ENCODE peak calls at places on chromosomes 12 and 14, in four cellular contexts. M, D, U and J are unnamed samples. For H3K4me1, the result is how much of the 10 kb centered on the place peaks cover.

GRCh38 chr14:80933282-80933681 is 8.3 kb downstream of the CEP128 start:
- DNase-seq in U (no peak), M (no peak), D (no peak), J (no peak)

GRCh38 chr14:35158951-35159653 is 36.8 kb downstream of the PRORP start:
- DNase-seq in U (no peak), D (no peak), M (no peak), J (no peak)

GRCh38 chr14:91482278-91483023 is 27.7 kb downstream of the PPP4R3A start:
- DNase-seq in D (no peak), U (no peak), M (no peak), J (no peak)

GRCh38 chr12:6532051-6532926 is 2.0 kb upstream of the GAPDH start:
- DNase-seq in D (no peak), U (peak), M (peak), J (peak)

GRCh38 chr14:104956290-104956890 is 21.8 kb downstream of the AHNAK2 start:
- DNase-seq in M (no peak), U (no peak), D (no peak), J (no peak)

GRCh38 chr12:62075860-62076259 is 184.3 kb upstream of the USP15 start:
- DNase-seq in D (no peak), M (no peak), U (no peak), J (no peak)

GRCh38 chr14:70665448-70666363 is 24.0 kb downstream of the TTC9 start:
- DNase-seq in M (no peak), U (peak), D (no peak), J (no peak)

GRCh38 chr14:26549571-26549970 is 48.3 kb downstream of the NOVA1 start:
- DNase-seq in D (no peak), U (no peak), M (peak), J (no peak)

GRCh38 chr12:30286345-30286926 is 409.2 kb downstream of the IPO8 start:
- DNase-seq in M (peak), D (no peak), U (peak), J (no peak)

GRCh38 chr14:57060276-57060956 is 208.3 kb downstream of the EXOC5 start:
- DNase-seq in M (peak), U (no peak), D (no peak), J (no peak)

GRCh38 chr14:100067971-100068959 is 3.0 kb downstream of the EVL start:
- DNase-seq in M (no peak), U (no peak), D (no peak), J (peak)

GRCh38 chr14:85416771-85417170 is 113.2 kb upstream of the FLRT2 start:
- DNase-seq in D (no peak), M (no peak), U (no peak), J (no peak)

GRCh38 chr14:35342160-35343010 is 50.2 kb downstream of the PSMA6 start:
- DNase-seq in U (no peak), D (peak), M (peak), J (no peak)

GRCh38 chr14:72521968-72522741 is 371.7 kb downstream of the DPF3 start:
- DNase-seq in U (peak), M (no peak), D (no peak), J (no peak)

GRCh38 chr14:104973215-104974145 is 4.7 kb downstream of the AHNAK2 start:
- DNase-seq in U (no peak), D (peak), M (no peak), J (no peak)

GRCh38 chr12:122659579-122659978 is 43.6 kb downstream of the HCAR2 start:
- DNase-seq in M (no peak), U (no peak), D (no peak), J (no peak)

GRCh38 chr12:88181881-88182280 is 39.8 kb downstream of the TMTC3 start:
- DNase-seq in M (no peak), U (no peak), D (no peak), J (no peak)

GRCh38 chr12:25553083-25553482 is at the start of gene LMNTD1:
- DNase-seq in M (no peak), U (no peak), D (no peak), J (no peak)

GRCh38 chr12:123767613-123768012 is 5.5 kb downstream of the DNAH10 start:
- DNase-seq in U (no peak), D (no peak), M (no peak), J (no peak)

GRCh38 chr14:20680363-20680762 is 4.0 kb upstream of the RNASE4 start:
- DNase-seq in U (peak), D (no peak), M (no peak), J (no peak)

GRCh38 chr12:33942172-33942571 is 80.1 kb upstream of the ALG10 start:
- DNase-seq in U (no peak), M (no peak), D (no peak), J (no peak)

GRCh38 chr14:100303179-100303578 is 3.1 kb downstream of the SLC25A29 start:
- DNase-seq in M (peak), D (no peak), U (peak), J (no peak)

GRCh38 chr12:127964717-127965116 is 302.3 kb upstream of the TMEM132C start:
- DNase-seq in U (peak), D (no peak), M (no peak), J (no peak)

GRCh38 chr14:29271669-29272068 is 505.1 kb downstream of the FOXG1 start:
- DNase-seq in U (no peak), D (no peak), M (no peak), J (no peak)

GRCh38 chr14:104091927-104092771 is 6.6 kb downstream of the ASPG start:
- DNase-seq in M (no peak), D (peak), U (no peak), J (no peak)

GRCh38 chr14:35088514-35088913 is 33.3 kb downstream of the PPP2R3C start:
- DNase-seq in M (no peak), U (no peak), D (no peak), J (no peak)

GRCh38 chr12:2382391-2383155 is 329.8 kb downstream of the CACNA1C start:
- DNase-seq in M (no peak), D (no peak), U (peak), J (no peak)

GRCh38 chr12:100826323-100826722 is 31.7 kb downstream of the ANO4 start:
- DNase-seq in D (no peak), M (peak), U (peak), J (peak)

GRCh38 chr12:42326466-42327226 is 679 bp downstream of the PPHLN1 start:
- DNase-seq in M (peak), D (no peak), U (peak), J (peak)

GRCh38 chr12:100564090-100564489 is 9.4 kb upstream of the GAS2L3 start:
- DNase-seq in M (no peak), D (no peak), U (no peak), J (no peak)

GRCh38 chr14:75970989-75971388 is 10.8 kb downstream of the TGFB3 start:
- DNase-seq in M (no peak), D (no peak), U (no peak), J (no peak)

GRCh38 chr14:31083781-31084180 is 57.6 kb upstream of the STRN3 start:
- DNase-seq in M (no peak), U (peak), D (no peak), J (no peak)

GRCh38 chr12:132487311-132487741 is 2.6 kb upstream of the FBRSL1 start:
- DNase-seq in U (no peak), M (no peak), D (peak), J (no peak)
- H3K27ac ChIP-seq in U (no peak), M (no peak), D (no peak), J (no peak)

GRCh38 chr12:52010692-52011601 is 4.2 kb downstream of the TAMALIN start:
- DNase-seq in U (no peak), M (no peak), D (peak), J (no peak)
- H3K4me3 ChIP-seq in U (no peak), M (no peak), D (no peak), J (no peak)

DNA sequence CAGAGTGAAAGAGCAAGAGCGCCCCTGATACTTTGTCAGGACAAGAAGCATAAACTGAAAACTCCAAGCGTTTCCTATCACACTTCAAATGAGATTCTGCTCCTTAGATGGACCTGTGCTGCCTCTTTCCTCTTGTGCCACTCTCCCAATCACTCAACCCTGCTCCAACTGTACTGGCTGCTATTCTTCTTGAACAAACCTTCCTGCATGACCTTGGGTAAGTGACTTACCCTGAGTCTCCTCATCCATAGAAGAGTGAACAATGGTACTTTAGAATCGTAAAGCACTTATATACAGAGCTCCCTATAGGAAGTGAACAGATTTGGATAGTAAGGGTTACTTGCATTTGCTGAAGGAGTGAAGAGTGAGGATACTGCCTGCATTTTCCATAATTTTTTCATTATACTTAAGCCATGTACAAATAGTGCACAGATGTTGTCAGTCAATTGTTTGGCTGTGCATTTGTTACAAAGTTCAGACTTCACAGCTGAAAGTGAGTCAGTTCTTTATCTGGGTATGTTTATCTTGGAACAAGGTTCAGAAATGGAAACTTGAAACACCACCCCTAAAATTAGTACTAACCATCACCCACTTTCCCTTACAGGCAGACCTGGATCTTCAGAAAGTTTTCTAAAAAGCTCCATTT is 10.8 kb downstream of the MTERF2 start:
- DNase-seq in U (no peak), M (no peak), D (no peak), J (no peak)
- H3K4me1 ChIP-seq in U (under half), M (under half), D (half or more), J (under half)

GRCh38 chr12:57744194-57744776 is 554 bp upstream of the TSPAN31 start:
- DNase-seq in M (no peak), D (peak), U (peak), J (no peak)
- H3K27ac ChIP-seq in M (peak), D (peak), U (peak), J (peak)

DNA sequence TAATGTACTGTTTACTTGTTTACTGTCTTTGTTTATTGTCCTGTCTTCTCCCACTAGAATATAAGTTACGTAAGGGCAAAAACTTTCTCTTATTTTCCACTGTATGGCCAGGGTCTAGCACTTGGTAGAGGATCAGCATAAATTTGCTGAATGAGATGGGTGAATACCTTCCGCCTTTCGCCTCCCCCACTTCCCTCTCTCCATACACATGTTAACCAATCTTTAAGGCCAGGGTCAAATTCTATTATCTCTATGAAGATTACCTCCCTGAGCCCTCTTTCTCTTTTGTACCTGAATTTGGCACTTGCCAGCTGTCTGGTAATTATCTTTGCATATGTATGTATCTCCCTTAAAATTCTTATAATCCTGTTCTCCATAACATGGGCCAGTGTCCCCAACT is 4.9 kb downstream of the DUSP16 start:
- DNase-seq in D (no peak), U (no peak), M (no peak), J (no peak)
- H3K4me3 ChIP-seq in D (no peak), U (no peak), M (no peak), J (no peak)

GRCh38 chr12:49865782-49866135 is 22.9 kb upstream of the BCDIN3D start:
- DNase-seq in M (no peak), U (no peak), D (no peak), J (no peak)

GRCh38 chr12:49866859-49867579 is 24.1 kb upstream of the BCDIN3D start:
- DNase-seq in D (peak), U (peak), M (peak), J (peak)

GRCh38 chr12:49865109-49865781 is 22.3 kb upstream of the BCDIN3D start:
- DNase-seq in D (no peak), M (no peak), U (peak), J (no peak)

GRCh38 chr12:49863946-49864816 is 21.3 kb upstream of the BCDIN3D start:
- DNase-seq in D (no peak), U (peak), M (no peak), J (no peak)

DNA sequence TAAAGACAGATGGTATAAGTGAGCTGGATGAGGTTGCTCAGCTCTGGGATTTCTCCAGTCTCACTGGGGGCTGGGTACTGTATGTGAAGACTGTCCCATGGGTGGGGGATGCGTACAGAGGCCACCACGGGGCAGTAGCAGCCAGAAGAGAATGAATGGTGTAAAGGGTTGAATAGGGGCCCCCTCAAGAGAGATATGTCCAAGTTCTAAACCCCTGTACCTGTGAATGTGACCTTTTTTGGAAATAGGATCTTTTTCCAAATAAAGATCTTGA is 21.8 kb upstream of the BCDIN3D start:
- DNase-seq in U (no peak), M (no peak), D (no peak), J (no peak)
- H3K4me1 ChIP-seq in U (under half), M (under half), D (under half), J (under half)

DNA sequence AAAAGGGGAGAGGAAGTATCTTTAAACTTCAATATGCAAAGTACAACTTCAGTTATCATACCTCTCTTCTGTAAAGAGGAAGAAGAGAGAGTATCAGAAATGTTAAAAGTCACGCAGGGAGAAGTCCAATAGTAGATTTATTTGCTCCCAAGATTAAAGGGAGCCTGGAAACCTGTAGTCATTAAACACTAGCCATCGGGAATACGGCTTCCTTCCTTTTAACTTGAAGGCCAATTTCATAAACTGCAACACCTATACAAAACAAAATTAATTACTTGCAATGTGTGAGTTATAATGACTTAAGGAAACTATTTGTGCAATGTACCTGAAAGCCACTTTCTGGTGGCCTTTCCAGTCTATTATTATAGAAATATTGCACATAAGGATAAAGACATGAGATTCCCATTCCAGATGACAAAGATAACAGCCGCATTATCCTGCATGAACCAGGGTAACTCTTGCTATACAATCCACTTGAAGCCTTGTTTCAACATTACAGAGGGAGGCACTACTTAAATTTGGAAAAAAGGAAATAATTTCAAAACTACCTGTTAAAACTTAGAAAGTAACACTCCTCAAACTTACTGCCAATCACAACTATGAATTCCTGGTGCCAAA is 4.6 kb downstream of the BTG1 start:
- DNase-seq in D (no peak), U (peak), M (no peak), J (no peak)
- H3K27ac ChIP-seq in D (peak), U (peak), M (peak), J (peak)

GRCh38 chr14:23568021-23568599 is 519 bp upstream of the AP1G2 start:
- DNase-seq in D (no peak), M (no peak), U (peak), J (no peak)
- H3K4me3 ChIP-seq in D (peak), M (peak), U (peak), J (peak)